ENCODE peak calls at places on chromosomes 5 and 9, in nine cellular contexts. P is NCI-H1092 treated with DMSO at 0.1 percent for 48 hours; Z is stomach; H is RWPE2; G is stimulated activated CD4-positive, alpha-beta T cell treated with anti-CD3 and anti-CD28 coated beads, Interleukin-1b, Interleukin-23, amount 100 ng/mL, for 4 hours; J is activated naive CD8-positive, alpha-beta T cell treated with anti-CD3 and anti-CD28 coated beads, Interleukin-2, amount 10 ng/mL, durations not matched to agents 7 days and 5 days; U is mucosa of gallbladder; Y is IMR-90; K is breast epithelium. W is an unnamed sample.

GRCh38 chr9:112867275-112867991 is 23.2 kb downstream of the SLC46A2 start:
- DNase-seq in U (no peak), P (no peak), G (no peak), H (no peak), J (no peak), Z (no peak), Y (peak; percentile 88), K (no peak), W (no peak)

GRCh38 chr5:2897276-2897990 is 146.0 kb upstream of the IRX2 start:
- DNase-seq in P (no peak), H (no peak), U (no peak), Y (no peak), K (no peak), Z (no peak), G (no peak), J (no peak), W (no peak)

GRCh38 chr9:5714501-5715401 is 85.8 kb downstream of the RIC1 start:
- DNase-seq in K (no peak), U (no peak), Y (peak; percentile 61), G (no peak), J (no peak), P (no peak), H (no peak), Z (no peak), W (no peak)

GRCh38 chr9:8389531-8389930 is 590.0 kb upstream of the DMAC1 start:
- DNase-seq in J (no peak), Y (no peak), H (no peak), U (no peak), G (no peak), P (no peak), Z (no peak), K (no peak), W (no peak)

GRCh38 chr5:178582291-178582690 is 7.9 kb downstream of the COL23A1 start:
- DNase-seq in G (no peak), Z (no peak), J (no peak), Y (no peak), P (no peak), K (no peak), U (no peak), H (no peak), W (no peak)

GRCh38 chr9:130768265-130768664 is 66.8 kb upstream of the ABL1 start:
- DNase-seq in U (no peak), Y (peak; percentile 49), P (no peak), K (no peak), Z (no peak), J (no peak), H (no peak), G (no peak), W (no peak)

GRCh38 chr5:64576241-64576640 is 70.4 kb downstream of the RGS7BP start:
- DNase-seq in J (no peak), P (no peak), H (no peak), Z (no peak), Y (no peak), U (no peak), K (no peak), G (no peak), W (no peak)

GRCh38 chr9:80061940-80062339 is 490.2 kb downstream of the TLE4 start:
- DNase-seq in K (no peak), Z (no peak), P (no peak), Y (peak; percentile 97), G (no peak), U (peak; percentile 16), J (no peak), H (no peak), W (no peak)

GRCh38 chr9:116278326-116278725 is 124.7 kb downstream of the PAPPA start:
- DNase-seq in Y (no peak), G (no peak), K (no peak), Z (no peak), H (no peak), J (no peak), P (no peak), U (no peak), W (no peak)

GRCh38 chr5:142545653-142546322 is 140.1 kb downstream of the FGF1 start:
- DNase-seq in J (no peak), Z (no peak), K (no peak), P (no peak), U (no peak), Y (peak; percentile 84), G (no peak), H (no peak), W (no peak)

W was measured in globus pallidus.